ENCODE peak calls at places on chromosomes 16 and 17, in nine cellular contexts. H is tibial artery, D is fibroblast of villous mesenchyme, V is fibroblast of lung, P is right lobe of liver, G is AG04449, B is ascending aorta, J is astrocyte of the spinal cord, Y is psoas muscle. M is an unnamed sample.

GRCh38 chr16:69848635-69849545 is 86.8 kb downstream of the WWP2 start:
- DNase-seq in G (peak), V (peak), H (peak), Y (peak), J (peak), P (no peak), D (peak), B (peak), M (peak)

GRCh38 chr16:15509593-15510520 is 75.5 kb downstream of the BMERB1 start:
- DNase-seq in G (no peak), H (no peak), D (peak), J (peak), Y (no peak), V (peak), B (no peak), P (no peak), M (no peak)

GRCh38 chr16:21260870-21261791 is 17.0 kb downstream of the CRYM start:
- DNase-seq in G (peak), P (peak), H (no peak), J (peak), Y (peak), B (peak), V (peak), D (peak), M (peak)

GRCh38 chr17:67602974-67603373 is 114.8 kb upstream of the NOL11 start:
- DNase-seq in H (no peak), Y (no peak), B (no peak), J (peak), V (peak), P (no peak), G (no peak), D (peak), M (no peak)

GRCh38 chr17:33945641-33946546 is 309.2 kb upstream of the CCL2 start:
- DNase-seq in Y (no peak), J (no peak), V (peak), D (no peak), B (no peak), P (no peak), H (no peak), G (no peak), M (no peak)

GRCh38 chr16:69852815-69853214 is 90.7 kb downstream of the WWP2 start:
- DNase-seq in H (no peak), D (no peak), G (no peak), P (no peak), Y (no peak), B (no peak), J (no peak), V (no peak), M (no peak)

GRCh38 chr17:52148969-52149351 is 9.6 kb downstream of the CA10 start:
- DNase-seq in J (peak), Y (no peak), H (no peak), V (peak), D (no peak), B (no peak), P (no peak), G (no peak), M (no peak)

GRCh38 chr16:56532714-56533113 is 12.9 kb upstream of the BBS2 start:
- DNase-seq in Y (no peak), B (no peak), G (no peak), J (no peak), P (no peak), V (no peak), H (no peak), D (no peak), M (no peak)

GRCh38 chr16:52237823-52238222 is 309.1 kb downstream of the TOX3 start:
- DNase-seq in V (no peak), G (no peak), D (no peak), B (no peak), P (no peak), Y (no peak), J (no peak), H (no peak), M (no peak)

GRCh38 chr17:16269658-16270057 is 52.6 kb downstream of the PIGL start:
- DNase-seq in V (peak), Y (no peak), B (no peak), D (peak), G (no peak), H (no peak), P (no peak), J (peak), M (peak)

GRCh38 chr16:66480265-66481080 is 53.4 kb downstream of the BEAN1 start:
- DNase-seq in H (no peak), D (no peak), G (no peak), J (no peak), Y (no peak), V (no peak), P (peak), B (peak), M (no peak)

GRCh38 chr16:30741461-30741914 is 6.7 kb upstream of the PHKG2 start:
- DNase-seq in H (no peak), D (peak), P (peak), G (peak), V (peak), J (peak), Y (no peak), B (no peak), M (peak)

GRCh38 chr17:71184716-71185115 is 936.1 kb upstream of the SOX9 start:
- DNase-seq in G (no peak), D (peak), J (no peak), H (peak), Y (no peak), B (no peak), P (no peak), V (peak), M (no peak)

GRCh38 chr17:71176315-71176714 is 944.5 kb upstream of the SOX9 start:
- DNase-seq in D (peak), V (no peak), H (no peak), Y (no peak), B (no peak), J (no peak), G (no peak), P (no peak), M (no peak)

GRCh38 chr17:71176928-71177443 is 943.8 kb upstream of the SOX9 start:
- DNase-seq in V (no peak), Y (no peak), J (no peak), G (no peak), P (no peak), D (peak), B (no peak), H (no peak), M (no peak)

GRCh38 chr17:71183083-71183697 is 937.6 kb upstream of the SOX9 start:
- DNase-seq in Y (no peak), P (no peak), J (no peak), D (no peak), B (no peak), V (no peak), H (no peak), G (no peak), M (no peak)

DNA sequence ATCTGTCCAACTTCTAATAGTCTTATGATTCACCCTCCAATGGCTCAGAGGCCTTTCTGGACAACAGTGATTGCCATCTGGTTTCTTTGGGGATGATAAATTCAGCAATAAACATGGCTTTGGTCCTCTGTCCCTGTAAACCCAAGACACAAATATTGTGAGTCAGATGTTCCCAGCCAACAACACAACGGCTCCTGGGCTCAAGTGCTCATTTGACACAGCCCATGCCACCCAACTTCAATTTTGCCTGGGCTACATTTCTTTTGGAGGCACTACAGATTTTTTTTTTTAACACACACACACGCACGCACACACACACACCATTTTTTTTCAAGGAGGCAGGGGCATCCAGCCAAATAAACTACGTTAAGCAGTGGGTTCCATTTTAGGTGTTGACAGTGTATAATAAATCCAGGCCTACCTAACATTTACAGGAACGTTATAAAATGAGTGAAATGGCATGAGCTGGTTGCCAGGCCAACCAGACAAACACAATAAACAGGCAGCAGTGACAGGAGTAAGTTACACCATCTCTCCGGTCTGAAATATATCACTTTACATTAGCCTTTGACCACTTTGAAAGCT is 939.9 kb upstream of the SOX9 start:
- DNase-seq in B (no peak), J (peak), G (no peak), V (peak), Y (no peak), H (peak), D (peak), P (no peak), M (no peak)
- H3K4me3 ChIP-seq in B (no peak), J (no peak), G (no peak), V (no peak), Y (no peak), H (no peak), D (no peak), P (no peak), M (no peak)

GRCh38 chr16:27690604-27691003 is 140.7 kb downstream of the KATNIP start:
- DNase-seq in B (peak), Y (no peak), G (no peak), J (peak), D (peak), H (no peak), P (no peak), V (peak), M (no peak)
- TF ChIP-seq CTCF in B (peak), Y (peak), G (peak), J (peak), D (peak), H (peak), P (peak), V (peak), M (peak)

DNA sequence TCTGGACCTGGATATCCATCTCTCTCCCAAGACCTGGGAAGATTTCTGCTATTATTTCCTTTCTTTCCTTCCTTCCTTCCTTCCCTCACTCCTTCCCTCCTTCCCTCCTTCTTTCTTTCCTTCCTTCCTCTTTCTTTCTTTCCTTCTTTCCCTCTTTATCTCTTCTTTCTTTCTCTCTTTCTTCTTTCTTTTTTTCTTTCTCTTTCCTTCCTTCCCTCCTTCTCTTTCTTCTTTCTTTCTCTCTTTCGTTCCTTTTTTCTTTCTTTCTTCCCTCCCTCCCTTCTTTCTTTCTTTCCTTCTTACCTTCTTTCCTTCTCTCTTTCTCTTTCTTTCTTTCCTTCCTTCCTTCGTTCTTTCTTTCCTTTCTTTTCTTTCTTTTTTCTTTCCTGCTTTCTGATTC is 37.8 kb upstream of the N4BP1 start:
- DNase-seq in P (no peak), J (no peak), B (no peak), Y (no peak), D (no peak), H (no peak), G (no peak), V (no peak), M (no peak)
- H3K4me3 ChIP-seq in P (no peak), J (no peak), B (no peak), Y (no peak), D (no peak), H (no peak), G (no peak), V (no peak), M (no peak)

GRCh38 chr16:11315499-11315898 is 29.8 kb upstream of the RMI2 start:
- DNase-seq in G (no peak), V (peak), D (peak), J (peak), H (no peak), P (no peak), B (no peak), Y (no peak), M (peak)
- TF ChIP-seq CTCF in G (peak), V (no peak), D (peak), J (peak), H (no peak), P (no peak), B (no peak), Y (no peak), M (peak)

GRCh38 chr17:7215136-7215638 is 4.4 kb downstream of the DLG4 start:
- DNase-seq in J (no peak), H (no peak), V (no peak), Y (no peak), B (no peak), D (no peak), G (no peak), P (no peak), M (no peak)

GRCh38 chr17:7211512-7212277 is 7.9 kb downstream of the DLG4 start:
- DNase-seq in B (no peak), G (no peak), P (no peak), V (no peak), Y (peak), D (no peak), J (no peak), H (no peak), M (no peak)

GRCh38 chr17:7214300-7215135 is 5.1 kb downstream of the DLG4 start:
- DNase-seq in G (peak), P (peak), B (peak), V (peak), J (peak), D (peak), H (peak), Y (peak), M (peak)

GRCh38 chr17:7215652-7216139 is 3.9 kb downstream of the DLG4 start:
- DNase-seq in B (no peak), G (no peak), V (peak), J (no peak), P (no peak), D (peak), Y (peak), H (no peak), M (no peak)

DNA sequence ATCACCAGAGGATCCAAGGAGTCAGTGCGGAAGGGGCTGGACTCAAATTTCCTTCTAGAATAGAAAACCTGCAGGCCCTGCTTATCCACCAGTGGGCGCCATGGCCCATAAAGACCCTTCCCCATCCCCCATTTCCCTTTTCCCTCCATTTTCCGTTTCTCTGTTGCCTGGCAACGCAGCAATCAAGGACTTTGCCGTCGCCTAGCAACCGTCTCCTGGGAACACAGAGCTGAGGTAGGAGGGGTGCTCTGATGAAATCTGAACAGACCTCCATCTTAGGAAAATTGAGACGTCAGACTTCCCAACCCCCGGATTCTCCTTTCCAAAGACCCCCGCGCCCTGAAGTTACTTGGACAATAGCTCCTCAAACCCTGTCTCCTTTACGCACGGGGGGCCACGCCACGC is 5.7 kb downstream of the DLG4 start:
- DNase-seq in B (peak), J (peak), V (peak), P (peak), D (peak), H (peak), G (no peak), Y (no peak), M (no peak)
- H3K4me3 ChIP-seq in B (peak), J (peak), V (peak), P (peak), D (peak), H (peak), G (peak), Y (peak), M (peak)

GRCh38 chr17:39753514-39754160 is 15.9 kb downstream of the GRB7 start:
- DNase-seq in P (peak), D (peak), Y (no peak), H (peak), V (no peak), J (no peak), G (no peak), B (no peak), M (no peak)
- TF ChIP-seq CTCF in P (no peak), D (no peak), Y (no peak), H (no peak), V (no peak), J (no peak), G (peak), B (no peak), M (no peak)

GRCh38 chr16:23301251-23302044 is 654 bp upstream of the SCNN1B start:
- DNase-seq in J (no peak), H (no peak), B (no peak), G (no peak), D (no peak), P (no peak), Y (no peak), V (no peak), M (no peak)
- H3K4me3 ChIP-seq in J (no peak), H (no peak), B (no peak), G (no peak), D (no peak), P (no peak), Y (no peak), V (no peak), M (no peak)